ENCODE peak calls at places on chromosomes 13 and 19, in ten cellular contexts. U is small intestine; H is IMR-90; Y is mesendoderm; D is CD8-positive, alpha-beta memory T cell; G is PC-3; M is fibroblast of lung; B is CD4-positive, CD25-positive, alpha-beta regulatory T cell; Z is sigmoid colon; K is heart left ventricle. I is an unnamed sample. For H3K4me1, the result is how much of the 10 kb centered on the place peaks cover.

GRCh38 chr13:33452873-33453558 is 167.5 kb upstream of the STARD13 start:
- DNase-seq in U (no peak), H (no peak), Y (no peak), D (no peak), G (no peak), M (no peak), B (no peak), Z (peak), K (no peak), I (no peak)

GRCh38 chr19:35142531-35143230 is 374 bp upstream of the FXYD7 start:
- DNase-seq in U (peak), H (no peak), Y (peak), D (peak), G (peak), M (peak), B (peak), Z (no peak), K (peak), I (peak)

GRCh38 chr19:16608290-16608704 is 19.7 kb downstream of the MED26 start:
- DNase-seq in U (peak), H (peak), Y (no peak), D (no peak), G (peak), M (peak), B (no peak), Z (peak), K (no peak), I (no peak)

GRCh38 chr13:48954086-48954485 is 21.6 kb upstream of the FNDC3A start:
- DNase-seq in U (no peak), H (peak), Y (no peak), D (no peak), G (peak), M (peak), B (no peak), Z (no peak), K (no peak), I (no peak)

GRCh38 chr19:17468302-17469091 is 1.8 kb upstream of the SLC27A1 start:
- DNase-seq in U (no peak), H (no peak), Y (no peak), D (no peak), G (no peak), M (no peak), B (no peak), Z (peak), K (peak), I (no peak)

GRCh38 chr13:50617134-50617721 is 226.3 kb downstream of the DLEU7 start:
- DNase-seq in U (no peak), H (peak), Y (no peak), D (no peak), G (peak), M (peak), B (no peak), Z (no peak), K (no peak), I (no peak)

GRCh38 chr19:7544626-7545025 is 9.1 kb downstream of the PNPLA6 start:
- DNase-seq in U (no peak), H (no peak), Y (no peak), D (no peak), G (no peak), M (no peak), B (no peak), Z (no peak), K (no peak), I (no peak)

GRCh38 chr13:105510363-105510762 is 1025.1 kb downstream of the EFNB2 start:
- DNase-seq in U (no peak), H (no peak), Y (peak), D (no peak), G (no peak), M (no peak), B (no peak), Z (no peak), K (no peak), I (no peak)

GRCh38 chr19:33490041-33490451 is 31.5 kb downstream of the PEPD start:
- DNase-seq in U (no peak), H (no peak), Y (no peak), D (no peak), G (no peak), M (no peak), B (no peak), Z (peak), K (no peak), I (no peak)

GRCh38 chr19:10552596-10553053 is 8.9 kb downstream of the ATG4D start:
- DNase-seq in U (peak), H (no peak), Y (peak), D (no peak), G (peak), M (peak), B (no peak), Z (no peak), K (no peak), I (no peak)

GRCh38 chr19:37867831-37868230 is 38.6 kb downstream of the WDR87 start:
- DNase-seq in U (no peak), H (peak), Y (no peak), D (no peak), G (peak), M (peak), B (no peak), Z (no peak), K (no peak), I (no peak)

GRCh38 chr13:83692800-83693199 is 189.5 kb downstream of the SLITRK1 start:
- DNase-seq in U (no peak), H (no peak), Y (peak), D (no peak), G (no peak), M (no peak), B (no peak), Z (no peak), K (no peak), I (no peak)

GRCh38 chr19:53463263-53463662 is 4.3 kb upstream of the ZNF813 start:
- DNase-seq in U (no peak), H (peak), Y (peak), D (no peak), G (no peak), M (peak), B (no peak), Z (peak), K (peak), I (no peak)

GRCh38 chr13:23018143-23018542 is 162.6 kb upstream of the SGCG start:
- DNase-seq in U (no peak), H (no peak), Y (no peak), D (no peak), G (no peak), M (no peak), B (no peak), Z (no peak), K (no peak), I (no peak)

GRCh38 chr19:10871711-10872550 is 578 bp downstream of the CARM1 start:
- DNase-seq in U (peak), H (no peak), Y (no peak), D (no peak), G (peak), M (no peak), B (peak), Z (peak), K (peak), I (peak)

GRCh38 chr19:34269968-34270621 is 15.7 kb downstream of the GARRE1 start:
- DNase-seq in U (peak), H (peak), Y (peak), D (peak), G (peak), M (peak), B (peak), Z (peak), K (peak), I (peak)

GRCh38 chr13:73521291-73521626 is 462.5 kb downstream of the KLF5 start:
- DNase-seq in U (peak), H (no peak), Y (no peak), D (no peak), G (no peak), M (no peak), B (peak), Z (no peak), K (no peak), I (peak)

GRCh38 chr19:6161271-6161850 is 25.9 kb downstream of the ACSBG2 start:
- DNase-seq in U (peak), H (no peak), Y (peak), D (peak), G (peak), M (no peak), B (peak), Z (no peak), K (peak), I (peak)

GRCh38 chr19:15091918-15092753 is 10.1 kb downstream of the OR1I1 start:
- DNase-seq in U (peak), H (peak), Y (peak), D (peak), G (peak), M (peak), B (peak), Z (peak), K (no peak), I (peak)

GRCh38 chr19:41718761-41719160 is 10.3 kb downstream of the CEACAM5 start:
- DNase-seq in U (no peak), H (no peak), Y (no peak), D (no peak), G (no peak), M (no peak), B (no peak), Z (no peak), K (no peak), I (no peak)

DNA sequence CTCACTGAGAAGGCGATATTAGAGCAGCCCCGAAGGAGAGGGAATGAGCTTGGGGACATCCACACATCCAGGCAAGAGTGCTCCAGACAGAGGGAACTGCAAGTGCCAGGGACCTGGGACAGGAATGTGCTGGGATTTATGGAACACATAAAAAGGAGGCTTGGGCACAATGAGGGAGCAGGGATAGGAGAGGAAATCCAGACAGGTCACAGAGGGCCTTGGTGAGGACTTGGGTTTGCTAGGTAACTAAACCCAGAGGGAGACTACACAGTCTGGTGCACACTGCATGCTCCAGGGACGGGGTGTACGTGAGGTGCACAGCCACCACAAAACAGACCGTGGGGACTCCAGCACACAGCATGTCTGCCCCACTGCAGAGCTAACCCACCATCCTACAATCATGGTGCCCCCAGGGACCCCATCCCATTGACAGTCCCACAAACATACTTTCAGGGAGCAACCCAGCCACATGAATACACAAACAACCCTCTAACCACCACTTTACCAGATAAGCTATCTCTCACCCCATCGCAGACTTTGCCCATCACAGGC is 5.6 kb upstream of the ZFP36 start:
- DNase-seq in U (no peak), H (no peak), Y (no peak), D (no peak), G (no peak), M (no peak), B (no peak), Z (no peak), K (no peak), I (no peak)
- H3K4me1 ChIP-seq in U (under half), H (under half), Y (under half), D (half or more), G (under half), M (under half), B (half or more), Z (half or more), K (half or more), I (half or more)

DNA sequence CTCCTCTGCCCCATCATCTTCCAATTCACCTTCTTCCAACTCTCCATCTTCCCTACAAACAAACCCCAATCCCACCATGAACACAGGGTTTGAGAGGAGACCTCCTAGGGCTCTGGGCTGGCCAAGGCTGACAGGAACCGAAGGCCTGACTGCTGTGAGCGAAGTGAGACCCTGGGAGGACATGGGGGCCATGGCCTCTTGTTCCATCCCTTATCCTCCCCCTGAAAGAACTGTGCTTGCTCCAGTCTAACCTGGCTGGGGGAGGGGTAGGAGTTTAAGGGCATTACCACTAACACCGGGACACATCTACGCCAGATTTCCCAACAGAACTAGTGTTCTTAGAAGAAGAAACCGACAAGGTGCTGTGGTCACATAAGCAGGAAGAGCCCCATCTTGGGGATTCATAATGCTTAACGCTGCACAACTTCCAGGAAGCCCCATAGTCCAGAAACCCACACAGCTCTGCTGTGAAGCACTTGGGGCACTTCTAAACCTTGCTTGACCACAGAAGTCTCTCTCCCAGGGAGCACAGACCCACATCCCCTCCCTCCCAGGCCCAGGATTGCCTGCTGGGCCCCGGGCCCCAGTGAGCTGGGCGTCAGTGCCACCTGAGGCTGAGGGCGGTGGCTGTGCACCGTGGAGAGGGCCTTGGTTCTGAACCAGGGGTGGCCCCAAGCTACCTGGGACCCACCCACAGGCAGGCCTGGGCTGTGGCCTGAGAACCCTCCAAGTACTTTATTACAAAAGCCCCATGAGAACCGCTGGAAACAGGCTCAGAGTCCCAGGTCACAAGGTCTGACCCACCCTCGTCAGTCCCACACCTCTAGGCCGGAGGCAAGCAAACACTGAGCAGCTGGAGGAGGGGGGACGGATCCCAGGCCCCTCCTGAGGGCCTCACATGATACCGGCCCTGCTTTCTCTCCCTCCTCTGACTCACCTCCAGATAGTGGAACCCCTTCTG is 18.7 kb downstream of the ZC3H4 start:
- DNase-seq in U (peak), H (no peak), Y (no peak), D (peak), G (no peak), M (no peak), B (peak), Z (no peak), K (no peak), I (peak)
- H3K27ac ChIP-seq in U (peak), H (no peak), Y (no peak), D (peak), G (peak), M (peak), B (peak), Z (peak), K (peak), I (peak)

DNA sequence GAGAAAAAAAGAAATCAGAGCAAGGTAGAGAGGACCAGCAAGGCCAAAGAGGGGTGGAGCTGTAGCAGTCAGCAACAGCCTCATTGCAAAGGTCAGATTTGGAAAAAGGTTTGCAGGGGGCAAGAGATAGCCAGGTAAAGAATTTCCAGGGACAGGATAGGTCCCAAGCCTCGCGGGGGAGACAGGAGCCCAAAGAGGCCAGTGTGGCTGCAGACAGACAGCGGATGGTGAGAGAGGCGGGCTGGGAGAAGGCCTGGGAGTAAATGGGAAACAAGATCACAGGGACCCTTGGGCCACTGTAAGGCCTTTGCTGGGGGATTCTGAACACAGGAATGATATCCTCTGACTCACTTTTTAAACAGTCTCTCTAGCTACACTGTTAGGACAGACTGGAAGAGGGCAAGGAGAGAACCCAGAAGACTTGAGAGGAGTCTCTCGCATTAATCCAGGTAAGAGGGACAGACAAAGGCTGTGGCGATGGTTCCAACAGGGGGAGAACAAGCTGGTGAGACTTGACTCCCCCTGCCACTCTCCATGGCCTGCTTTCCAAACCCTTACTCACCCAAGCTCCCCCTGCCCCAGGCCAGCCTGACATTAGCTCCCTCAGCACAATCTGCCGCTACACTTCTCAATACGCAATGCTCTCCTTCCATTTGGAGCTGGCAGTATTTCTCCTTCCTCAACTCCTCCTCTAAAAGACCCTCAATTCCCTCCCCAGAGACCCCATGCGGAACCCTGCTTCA is 31.8 kb downstream of the DOCK9 start:
- DNase-seq in U (no peak), H (no peak), Y (peak), D (no peak), G (no peak), M (no peak), B (no peak), Z (no peak), K (no peak), I (no peak)
- H3K4me1 ChIP-seq in U (under half), H (under half), Y (under half), D (under half), G (under half), M (under half), B (under half), Z (under half), K (half or more), I (under half)

GRCh38 chr13:110639935-110640334 is 24.6 kb downstream of the NAXD start:
- DNase-seq in U (no peak), H (no peak), Y (peak), D (no peak), G (no peak), M (no peak), B (no peak), Z (no peak), K (no peak), I (no peak)

GRCh38 chr13:110642291-110642981 is 27.1 kb downstream of the NAXD start:
- DNase-seq in U (no peak), H (no peak), Y (no peak), D (no peak), G (no peak), M (no peak), B (no peak), Z (no peak), K (no peak), I (no peak)

GRCh38 chr13:110643324-110643723 is 28.0 kb downstream of the NAXD start:
- DNase-seq in U (no peak), H (no peak), Y (no peak), D (no peak), G (no peak), M (no peak), B (no peak), Z (no peak), K (no peak), I (no peak)

GRCh38 chr13:110640591-110641029 is 25.3 kb downstream of the NAXD start:
- DNase-seq in U (no peak), H (peak), Y (no peak), D (no peak), G (no peak), M (peak), B (no peak), Z (peak), K (peak), I (no peak)

DNA sequence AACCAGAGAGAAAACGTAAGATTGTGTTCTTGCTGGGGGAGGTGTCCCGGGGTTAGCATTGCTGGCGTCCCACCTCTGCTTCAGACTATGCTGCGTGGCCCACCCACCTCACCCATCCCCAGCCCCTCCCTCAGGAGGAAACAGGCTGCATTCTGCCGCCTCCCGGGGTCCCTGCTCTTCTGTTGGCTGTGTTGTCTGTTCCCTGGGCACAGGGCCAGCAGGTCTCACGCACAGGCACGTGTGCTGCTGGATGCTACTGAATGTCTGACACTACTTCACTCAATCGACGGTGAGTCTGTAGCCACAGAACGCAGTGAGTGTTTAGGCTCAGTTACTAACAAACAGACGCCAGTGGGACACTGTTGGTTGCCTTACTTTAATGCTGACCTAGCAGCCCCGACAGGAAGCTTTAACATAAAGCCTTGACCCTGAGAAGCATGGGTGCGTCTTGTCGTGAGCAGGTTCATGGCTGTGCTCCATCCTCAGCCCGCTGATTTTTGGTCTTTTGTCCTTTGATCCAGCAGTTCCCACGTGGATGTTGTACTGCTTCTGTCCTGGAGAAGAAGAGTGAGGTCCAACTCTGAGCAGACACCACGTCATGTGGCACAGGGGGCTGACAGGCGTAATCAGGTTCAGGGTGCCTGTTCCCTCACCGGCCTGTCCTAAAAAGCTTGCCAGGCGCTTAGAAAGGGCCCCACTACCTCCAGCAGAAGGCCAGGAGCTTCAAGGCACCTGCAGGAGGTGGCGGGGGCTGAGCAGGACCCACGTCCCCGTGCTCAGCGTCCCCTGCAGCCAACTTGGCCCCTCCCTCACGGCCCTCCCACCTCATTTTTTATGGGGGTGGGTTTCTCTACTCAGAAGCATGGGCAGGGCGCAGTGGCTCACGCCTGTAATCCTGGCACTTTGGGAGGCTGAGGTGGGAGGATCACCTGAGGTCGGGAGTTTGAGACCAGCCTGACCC is 26.0 kb downstream of the NAXD start:
- DNase-seq in U (no peak), H (peak), Y (no peak), D (no peak), G (no peak), M (peak), B (no peak), Z (peak), K (no peak), I (no peak)
- H3K27ac ChIP-seq in U (no peak), H (no peak), Y (no peak), D (no peak), G (no peak), M (peak), B (no peak), Z (peak), K (peak), I (no peak)

GRCh38 chr13:44305845-44306244 is 67.8 kb upstream of the SERP2 start:
- DNase-seq in U (no peak), H (peak), Y (peak), D (no peak), G (peak), M (peak), B (no peak), Z (no peak), K (no peak), I (no peak)
- H3K4me1 ChIP-seq in U (under half), H (under half), Y (under half), D (under half), G (half or more), M (under half), B (under half), Z (half or more), K (half or more), I (under half)

DNA sequence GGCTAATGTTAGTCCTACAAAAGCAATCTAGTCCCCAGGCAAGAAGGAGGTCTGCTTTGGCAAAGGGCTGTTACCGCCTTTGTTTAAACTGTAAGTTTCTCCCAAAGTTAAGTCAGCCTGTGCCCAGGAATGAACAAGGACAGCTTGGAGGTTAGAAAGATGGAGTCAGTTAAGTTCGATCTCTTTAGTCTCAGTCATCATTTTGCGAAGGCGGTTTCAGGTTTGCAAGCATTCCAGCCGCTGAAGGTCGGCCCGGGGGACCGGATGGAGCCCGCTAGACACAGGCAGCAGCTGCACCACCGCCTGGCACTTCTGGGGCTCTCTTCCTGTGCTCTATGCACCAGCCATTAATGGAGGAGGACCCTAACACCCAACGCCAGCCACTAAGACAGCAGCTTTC is 91.3 kb downstream of the STK24 start:
- DNase-seq in U (no peak), H (no peak), Y (no peak), D (peak), G (no peak), M (no peak), B (no peak), Z (no peak), K (no peak), I (no peak)
- H3K27ac ChIP-seq in U (peak), H (no peak), Y (peak), D (no peak), G (peak), M (peak), B (peak), Z (peak), K (no peak), I (peak)

GRCh38 chr13:46478641-46479040 is 74.3 kb upstream of the LRCH1 start:
- DNase-seq in U (no peak), H (no peak), Y (no peak), D (no peak), G (no peak), M (no peak), B (no peak), Z (no peak), K (no peak), I (no peak)
- H3K4me1 ChIP-seq in U (under half), H (under half), Y (under half), D (under half), G (under half), M (under half), B (under half), Z (under half), K (under half), I (under half)

I was measured in CD4-positive, alpha-beta memory T cell.